ENCODE peak calls at places on chromosome 19, in eight cellular contexts. K is colonic mucosa; X is fibroblast of lung; R is psoas muscle; C is upper lobe of right lung; D is heart right ventricle; W is CD8-positive, alpha-beta T cell; Z is cardiac muscle cell. H is an unnamed sample. For H3K4me1, the result is how much of the 10 kb centered on the place peaks cover.

GRCh38 chr19:13163609-13164364 is 13.6 kb downstream of the IER2 start:
- DNase-seq in R (peak), W (peak), X (peak), C (peak), K (peak), D (peak), Z (peak), H (peak)

GRCh38 chr19:45498411-45499195 is at the start of gene PPM1N:
- DNase-seq in X (no peak), C (peak), D (no peak), W (peak), R (peak), K (peak), Z (peak), H (peak)

GRCh38 chr19:3603121-3603841 is 3.4 kb downstream of the TBXA2R start:
- DNase-seq in Z (no peak), C (no peak), K (no peak), X (no peak), W (no peak), R (no peak), D (no peak), H (no peak)

GRCh38 chr19:14073925-14074838 is 1.6 kb downstream of the MISP3 start:
- DNase-seq in D (no peak), Z (no peak), C (peak), W (peak), K (peak), X (no peak), R (no peak), H (peak)

GRCh38 chr19:54248016-54248601 is 5.5 kb upstream of the LILRA6 start:
- DNase-seq in W (no peak), K (no peak), D (no peak), X (no peak), C (no peak), Z (peak), R (peak), H (peak)

GRCh38 chr19:55005684-55006488 is 32.2 kb downstream of the GP6 start:
- DNase-seq in K (peak), C (no peak), R (no peak), X (peak), D (no peak), Z (peak), W (peak), H (no peak)

GRCh38 chr19:57192064-57192395 is 730 bp downstream of the ZNF264 start:
- DNase-seq in K (no peak), R (no peak), D (no peak), X (peak), W (no peak), Z (peak), C (no peak), H (no peak)

GRCh38 chr19:32708457-32708856 is 11.1 kb upstream of the TDRD12 start:
- DNase-seq in W (peak), K (no peak), C (no peak), Z (no peak), X (no peak), R (no peak), D (no peak), H (no peak)

GRCh38 chr19:18424122-18424889 is 5.1 kb downstream of the SSBP4 start:
- DNase-seq in W (no peak), R (no peak), Z (no peak), C (no peak), D (no peak), X (no peak), K (no peak), H (peak)

GRCh38 chr19:31408460-31409124 is 59.4 kb upstream of the TSHZ3 start:
- DNase-seq in D (no peak), Z (peak), C (no peak), K (no peak), R (no peak), W (no peak), X (peak), H (peak)

GRCh38 chr19:18091217-18091608 is 4.5 kb upstream of the IL12RB1 start:
- DNase-seq in K (peak), W (peak), Z (no peak), D (peak), C (peak), R (peak), X (no peak), H (no peak)

GRCh38 chr19:45098521-45099464 is 5.8 kb downstream of the PPP1R37 start:
- DNase-seq in R (peak), W (no peak), Z (peak), K (no peak), X (peak), C (no peak), D (peak), H (no peak)

GRCh38 chr19:50328257-50329145 is 676 bp downstream of the KCNC3 start:
- DNase-seq in X (no peak), D (peak), W (no peak), R (no peak), Z (no peak), K (no peak), C (peak), H (peak)
- TF ChIP-seq CTCF in X (no peak), D (no peak), W (no peak), R (peak), Z (no peak), K (no peak), C (no peak), H (no peak)

DNA sequence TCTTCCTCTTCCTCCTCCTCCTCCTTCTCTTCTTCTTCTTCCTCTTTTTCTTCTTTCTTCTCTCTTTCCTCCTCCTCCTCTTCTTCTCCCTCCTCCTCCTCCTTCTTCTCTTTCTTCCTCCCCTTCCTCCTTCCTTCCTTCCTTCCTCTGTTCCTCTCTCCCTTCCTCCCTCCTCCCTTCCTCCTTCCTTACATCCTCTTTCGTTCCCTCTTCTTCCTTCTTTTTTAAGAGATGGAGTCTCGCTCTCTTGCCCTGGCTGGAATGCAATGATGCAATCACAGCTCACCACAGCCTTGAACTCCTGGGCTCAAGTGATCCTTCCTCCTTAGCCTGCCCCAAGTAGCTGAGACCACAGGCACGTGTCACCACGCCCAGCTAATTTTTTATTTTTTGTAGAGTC is 13.2 kb downstream of the EHD2 start:
- DNase-seq in D (no peak), X (peak), R (no peak), C (no peak), Z (peak), K (no peak), W (no peak), H (no peak)
- H3K4me1 ChIP-seq in D (half or more), X (under half), R (under half), C (half or more), Z (under half), K (under half), W (under half), H (half or more)

GRCh38 chr19:11379857-11380350 is 4.2 kb downstream of the EPOR start:
- DNase-seq in C (no peak), D (no peak), K (no peak), Z (no peak), R (no peak), X (no peak), W (no peak), H (peak)

GRCh38 chr19:11382898-11383705 is 1.0 kb downstream of the EPOR start:
- DNase-seq in W (peak), R (peak), C (peak), Z (peak), D (peak), X (no peak), K (peak), H (peak)

GRCh38 chr19:11383706-11384048 is 437 bp downstream of the EPOR start:
- DNase-seq in K (no peak), C (no peak), R (no peak), W (no peak), X (no peak), Z (no peak), D (no peak), H (peak)

GRCh38 chr19:11380653-11381534 is 3.2 kb downstream of the EPOR start:
- DNase-seq in X (peak), D (peak), R (peak), W (peak), Z (peak), K (peak), C (peak), H (peak)

DNA sequence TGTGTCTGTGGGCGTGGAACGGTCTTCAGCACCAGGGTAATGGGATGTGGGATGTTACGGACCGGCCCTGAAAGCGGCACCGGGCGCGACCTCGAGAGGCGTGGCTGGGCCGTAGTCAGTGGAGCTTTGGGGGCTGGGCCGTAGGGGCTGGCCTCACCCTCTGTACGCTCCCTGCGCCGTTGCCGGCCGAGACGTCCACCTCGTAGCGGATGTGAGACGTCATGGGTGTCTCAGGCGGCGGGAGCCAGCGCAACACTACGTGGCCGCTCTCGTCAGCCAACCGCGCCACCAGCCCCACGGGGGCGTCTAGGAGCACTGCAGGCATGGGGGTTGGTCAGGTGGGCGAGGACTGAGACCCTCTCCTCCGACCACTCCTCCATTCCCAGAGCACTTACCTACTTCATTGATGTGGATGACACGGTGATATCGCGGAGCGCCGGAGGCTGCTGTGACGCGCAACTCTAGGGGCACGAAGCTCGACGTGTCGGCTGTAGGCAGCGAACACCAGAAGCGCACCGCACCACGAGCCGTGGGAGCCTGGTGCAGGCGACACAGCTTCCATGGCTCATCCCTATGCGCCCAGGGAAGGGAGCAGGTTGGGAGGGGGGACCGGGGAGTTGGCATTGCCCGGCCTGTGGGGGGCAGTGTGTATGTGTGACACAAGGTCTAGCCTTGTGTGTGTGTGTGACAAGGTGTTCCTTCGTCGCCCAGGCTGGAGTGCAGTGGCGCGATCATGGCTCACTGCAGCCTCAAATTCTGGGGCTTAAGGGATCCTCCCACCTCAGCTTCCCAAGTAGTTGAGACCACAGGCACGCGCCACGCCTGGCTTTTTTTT is 2.4 kb downstream of the EPOR start:
- DNase-seq in Z (peak), D (peak), X (peak), W (peak), C (peak), K (peak), R (peak), H (peak)
- TF ChIP-seq CTCF in Z (peak), D (no peak), X (no peak), W (no peak), C (no peak), K (peak), R (no peak), H (peak)

DNA sequence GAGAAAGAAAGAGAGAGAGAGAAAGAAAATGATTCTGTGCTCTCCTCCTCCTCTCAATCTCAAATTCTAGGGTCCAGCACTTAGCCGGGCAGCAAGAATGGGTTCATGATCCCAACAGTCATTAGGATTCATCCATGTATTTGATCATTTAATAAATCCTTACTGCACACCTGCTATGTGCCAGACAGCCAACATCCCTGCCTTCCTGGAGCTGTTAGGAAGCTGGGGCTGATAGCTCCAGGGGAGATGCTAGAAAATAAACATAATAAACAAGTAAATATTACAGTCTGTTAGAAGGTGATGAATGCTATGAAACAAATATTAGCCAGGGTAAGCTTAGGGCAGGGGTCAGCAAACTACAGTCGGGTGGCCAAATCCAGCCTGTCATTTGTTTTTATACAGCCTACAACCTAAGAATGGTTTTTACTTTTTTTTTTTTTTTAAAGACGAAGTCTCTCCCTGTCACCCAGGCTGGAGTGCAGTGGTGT is 9.9 kb upstream of the ACP7 start:
- DNase-seq in K (no peak), X (no peak), Z (no peak), R (no peak), W (no peak), C (no peak), D (no peak), H (peak)
- H3K4me1 ChIP-seq in K (under half), X (under half), Z (under half), R (under half), W (under half), C (under half), D (under half), H (under half)

GRCh38 chr19:28560786-28561185 is 652.2 kb downstream of the UQCRFS1 start:
- DNase-seq in X (no peak), K (no peak), W (no peak), R (no peak), C (no peak), D (no peak), Z (no peak), H (no peak)
- TF ChIP-seq CTCF in X (no peak), K (no peak), W (no peak), R (no peak), C (no peak), D (no peak), Z (no peak), H (no peak)

GRCh38 chr19:15249912-15250634 is 17.8 kb upstream of the EPHX3 start:
- DNase-seq in W (no peak), X (peak), C (no peak), D (peak), Z (peak), K (peak), R (peak), H (peak)
- H3K4me1 ChIP-seq in W (under half), X (half or more), C (half or more), D (half or more), Z (under half), K (under half), R (half or more), H (half or more)

DNA sequence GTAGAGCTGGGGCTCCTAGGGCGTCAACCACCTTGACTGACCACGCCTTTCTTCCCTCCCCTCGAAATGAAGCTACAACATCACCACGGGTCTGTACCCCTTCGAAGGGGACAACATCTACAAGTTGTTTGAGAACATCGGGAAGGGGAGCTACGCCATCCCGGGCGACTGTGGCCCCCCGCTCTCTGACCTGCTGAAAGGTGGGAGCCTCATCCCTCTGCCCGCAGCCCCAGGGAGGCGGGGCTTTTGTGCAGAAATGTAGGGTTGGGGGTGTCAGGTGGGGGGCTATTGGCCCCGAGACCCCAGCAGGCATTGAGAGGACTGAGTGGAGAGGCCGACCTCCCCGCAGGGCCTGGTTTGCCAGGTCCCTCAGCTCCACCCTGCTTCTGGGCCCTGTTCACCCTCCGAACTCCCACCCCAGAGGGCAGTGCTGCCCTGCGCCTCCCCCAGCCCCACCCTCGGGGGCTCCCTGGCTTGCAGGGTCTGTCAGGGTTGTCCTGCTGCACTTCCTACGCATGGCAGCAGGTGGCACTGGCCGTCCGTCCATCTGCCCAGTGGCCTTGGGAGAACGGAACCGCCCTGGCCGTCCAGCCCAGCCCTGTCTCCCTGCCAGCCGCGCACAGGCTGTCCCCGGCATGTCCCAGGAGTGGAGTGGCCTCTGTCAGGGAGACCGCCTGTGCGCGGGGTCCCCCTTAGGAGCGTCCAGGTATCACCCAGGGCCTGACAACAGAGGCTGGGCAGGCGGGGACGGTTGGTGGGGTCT is 15.7 kb downstream of the STK11 start:
- DNase-seq in W (no peak), R (peak), X (peak), C (no peak), D (peak), Z (peak), K (no peak), H (peak)
- TF ChIP-seq CTCF in W (no peak), R (peak), X (peak), C (peak), D (peak), Z (peak), K (peak), H (peak)

DNA sequence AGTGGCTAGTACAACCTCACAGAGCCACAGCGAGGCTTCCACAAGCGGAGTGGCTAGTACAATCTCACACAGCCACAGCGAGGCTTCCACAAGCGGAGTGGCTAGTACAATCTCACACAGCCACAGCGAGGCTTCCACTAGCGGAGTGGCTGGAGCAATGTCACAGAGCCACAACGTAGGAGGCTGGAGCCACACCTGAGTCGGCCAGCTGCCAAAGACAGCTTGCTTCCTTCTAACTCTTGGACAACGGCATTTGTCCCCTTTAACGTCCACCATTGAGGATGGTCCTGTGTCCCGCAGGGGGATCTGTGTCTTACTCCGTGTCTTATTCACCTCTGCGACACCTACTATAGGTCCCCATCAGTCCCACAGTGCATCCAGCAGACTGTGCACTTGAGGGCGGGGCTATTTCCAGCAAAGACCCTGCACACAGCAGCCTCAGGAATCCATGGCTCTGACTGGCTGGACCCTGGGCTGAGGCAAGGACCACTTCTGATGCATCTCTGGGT is 3.7 kb downstream of the ZNF787 start:
- DNase-seq in C (no peak), X (no peak), Z (no peak), R (no peak), W (no peak), D (no peak), K (no peak), H (peak)
- H3K4me1 ChIP-seq in C (half or more), X (under half), Z (under half), R (half or more), W (under half), D (half or more), K (under half), H (under half)